ENCODE peak calls at places on chromosomes 5 and 9, in five cellular contexts. E, U, A, F and Z are unnamed samples.

GRCh38 chr5:23204111-23204510 is 303.3 kb upstream of the PRDM9 start:
- DNase-seq in E (no peak), U (no peak), A (no peak), F (no peak), Z (no peak)

GRCh38 chr9:76629205-76629990 is 134.8 kb upstream of the PCA3 start:
- DNase-seq in E (no peak), U (no peak), A (no peak), F (no peak), Z (no peak)

GRCh38 chr9:129202613-129203555 is 24.8 kb upstream of the IER5L start:
- DNase-seq in E (peak), U (peak), A (peak), F (peak), Z (peak)

GRCh38 chr5:8685704-8686103 is 816.8 kb downstream of the MTRR start:
- DNase-seq in E (no peak), U (no peak), A (no peak), F (no peak), Z (no peak)

GRCh38 chr5:132265336-132266030 is 8.0 kb downstream of the PDLIM4 start:
- DNase-seq in E (peak), U (peak), A (peak), F (peak), Z (peak)

GRCh38 chr5:111389390-111390082 is 122.8 kb downstream of the STARD4 start:
- DNase-seq in E (no peak), U (no peak), A (peak), F (no peak), Z (no peak)

GRCh38 chr5:1228121-1228520 is 2.9 kb downstream of the SLC6A18 start:
- DNase-seq in E (no peak), U (no peak), A (no peak), F (no peak), Z (no peak)

GRCh38 chr5:33321026-33321425 is 119.7 kb upstream of the TARS1 start:
- DNase-seq in E (no peak), U (no peak), A (peak), F (no peak), Z (no peak)

GRCh38 chr9:97705354-97705950 is 8.3 kb upstream of the XPA start:
- DNase-seq in E (no peak), U (no peak), A (no peak), F (no peak), Z (no peak)

GRCh38 chr9:70484232-70485130 is 70.0 kb upstream of the KLF9 start:
- DNase-seq in E (no peak), U (no peak), A (peak), F (no peak), Z (peak)

GRCh38 chr5:150946351-150946905 is 41.6 kb upstream of the ZNF300 start:
- DNase-seq in E (no peak), U (peak), A (no peak), F (no peak), Z (no peak)

GRCh38 chr9:14962193-14962899 is 52.1 kb upstream of the FREM1 start:
- DNase-seq in E (no peak), U (no peak), A (no peak), F (no peak), Z (no peak)